ENCODE peak calls at places on chromosomes 3 and 15, in nine cellular contexts. X is activated CD4-positive, alpha-beta T cell treated with anti-CD3 and anti-CD28 coated beads, Interleukin-2, amount 50 U/mL, for 24 hours; K is substantia nigra; G is naive thymus-derived CD4-positive, alpha-beta T cell; J is A549; M is effector memory CD4-positive, alpha-beta T cell; N is A673; O is posterior vena cava; Y is effector CD4-positive, alpha-beta T cell. R is an unnamed sample.

GRCh38 chr15:58472821-58473581 is 41.2 kb downstream of the LIPC start:
- DNase-seq in N (peak), O (no peak), G (peak), M (peak), X (no peak), J (no peak), Y (peak), K (no peak), R (no peak)

GRCh38 chr3:51970606-51971300 is 3.1 kb downstream of the ABHD14B start:
- DNase-seq in N (no peak), J (no peak), G (no peak), Y (no peak), O (no peak), K (peak), X (no peak), M (no peak), R (no peak)

GRCh38 chr3:190086191-190086590 is 34.5 kb downstream of the P3H2 start:
- DNase-seq in M (no peak), O (no peak), G (no peak), K (no peak), J (no peak), Y (no peak), N (no peak), X (no peak), R (no peak)

GRCh38 chr3:48415251-48415953 is 14.5 kb downstream of the PLXNB1 start:
- DNase-seq in K (no peak), J (no peak), M (no peak), N (no peak), Y (no peak), G (no peak), O (no peak), X (no peak), R (no peak)

GRCh38 chr15:35705885-35706590 is 160.1 kb upstream of the DPH6 start:
- DNase-seq in N (no peak), O (no peak), G (no peak), M (no peak), X (no peak), K (no peak), J (no peak), Y (no peak), R (no peak)

GRCh38 chr15:80512729-80513670 is 108.8 kb downstream of the ARNT2 start:
- DNase-seq in O (no peak), N (no peak), M (no peak), G (no peak), X (no peak), Y (no peak), K (peak), J (peak), R (no peak)

GRCh38 chr15:70245932-70246622 is 148.4 kb upstream of the TLE3 start:
- DNase-seq in N (no peak), X (no peak), J (no peak), Y (no peak), G (no peak), M (no peak), K (peak), O (peak), R (no peak)

GRCh38 chr3:116052602-116053001 is 392.7 kb downstream of the LSAMP start:
- DNase-seq in O (no peak), Y (no peak), J (no peak), G (no peak), M (no peak), N (no peak), K (no peak), X (no peak), R (no peak)

GRCh38 chr3:113685124-113685523 is 11.3 kb downstream of the USF3 start:
- DNase-seq in O (no peak), M (no peak), Y (no peak), K (no peak), G (no peak), J (no peak), X (no peak), N (no peak), R (no peak)

GRCh38 chr3:9399746-9400145 is 2.3 kb downstream of the SETD5 start:
- DNase-seq in J (peak), K (peak), M (no peak), X (no peak), O (peak), N (peak), G (no peak), Y (no peak), R (peak)

GRCh38 chr3:149507491-149508324 is 33.2 kb downstream of the TM4SF4 start:
- DNase-seq in G (no peak), J (no peak), X (no peak), K (no peak), O (no peak), M (no peak), N (peak), Y (no peak), R (no peak)

GRCh38 chr3:69320867-69321266 is 65.0 kb downstream of the FRMD4B start:
- DNase-seq in Y (no peak), J (no peak), G (no peak), X (no peak), M (no peak), O (no peak), K (peak), N (no peak), R (no peak)

R was measured in endothelial cell.